ENCODE peak calls at places on chromosomes 1 and 21, in four cellular contexts. One of them, this sample, is unnamed.

GRCh38 chr21:15744926-15745325 is 15.1 kb downstream of the USP25 start:
- DNase-seq in K562: peak; percentile 23
- DNase-seq in endothelial cell of umbilical vein: no peak
- DNase-seq in IMR-90: no peak
- DNase-seq in this sample: no peak

GRCh38 chr1:221035680-221036153 is 156.5 kb downstream of the HLX start:
- DNase-seq in K562: peak; percentile 28
- DNase-seq in endothelial cell of umbilical vein: peak; percentile 84
- DNase-seq in IMR-90: peak; percentile 74
- DNase-seq in this sample: no peak

GRCh38 chr1:80248886-80249285 is 1242.4 kb upstream of the ADGRL4 start:
- DNase-seq in IMR-90: peak; percentile 29
- DNase-seq in endothelial cell of umbilical vein: no peak
- DNase-seq in K562: no peak
- DNase-seq in this sample: no peak

GRCh38 chr1:220157738-220158137 is 63.8 kb downstream of the IARS2 start:
- DNase-seq in K562: no peak
- DNase-seq in IMR-90: no peak
- DNase-seq in endothelial cell of umbilical vein: peak; percentile 34
- DNase-seq in this sample: no peak

GRCh38 chr21:25171438-25171837 is 435.8 kb downstream of the MRPL39 start:
- DNase-seq in K562: no peak
- DNase-seq in endothelial cell of umbilical vein: no peak
- DNase-seq in IMR-90: peak; percentile 15
- DNase-seq in this sample: no peak

GRCh38 chr1:161382214-161383019 is 14.7 kb upstream of the CFAP126 start:
- DNase-seq in K562: peak; percentile 33
- DNase-seq in endothelial cell of umbilical vein: peak; percentile 80
- DNase-seq in IMR-90: peak; percentile 81
- DNase-seq in this sample: peak; percentile 49

GRCh38 chr1:41280189-41281032 is 38.3 kb upstream of the SCMH1 start:
- DNase-seq in K562: no peak
- DNase-seq in IMR-90: no peak
- DNase-seq in endothelial cell of umbilical vein: no peak
- DNase-seq in this sample: no peak

GRCh38 chr1:221768444-221769066 is 26.7 kb upstream of the DUSP10 start:
- DNase-seq in K562: no peak
- DNase-seq in endothelial cell of umbilical vein: peak; percentile 32
- DNase-seq in IMR-90: no peak
- DNase-seq in this sample: no peak

GRCh38 chr1:233252436-233252835 is 43.1 kb downstream of the PCNX2 start:
- DNase-seq in K562: no peak
- DNase-seq in IMR-90: no peak
- DNase-seq in endothelial cell of umbilical vein: no peak
- DNase-seq in this sample: no peak

GRCh38 chr21:20997633-20998455 is at the start of gene NCAM2:
- DNase-seq in IMR-90: peak; percentile 76
- DNase-seq in K562: peak; percentile 75
- DNase-seq in endothelial cell of umbilical vein: peak; percentile 4
- DNase-seq in this sample: no peak

GRCh38 chr1:185337221-185337620 is 20.2 kb upstream of the IVNS1ABP start:
- DNase-seq in IMR-90: peak; percentile 39
- DNase-seq in endothelial cell of umbilical vein: no peak
- DNase-seq in K562: no peak
- DNase-seq in this sample: no peak

GRCh38 chr1:66275601-66276023 is 258.3 kb upstream of the SGIP1 start:
- DNase-seq in endothelial cell of umbilical vein: no peak
- DNase-seq in IMR-90: no peak
- DNase-seq in K562: no peak
- DNase-seq in this sample: no peak

GRCh38 chr1:1858382-1859086 is 32.4 kb downstream of the GNB1 start:
- DNase-seq in IMR-90: peak; percentile 81
- DNase-seq in endothelial cell of umbilical vein: peak; percentile 98
- DNase-seq in K562: peak; percentile 74
- DNase-seq in this sample: no peak

GRCh38 chr1:59081181-59081580 is 215.7 kb upstream of the FGGY start:
- DNase-seq in K562: no peak
- DNase-seq in endothelial cell of umbilical vein: no peak
- DNase-seq in IMR-90: no peak
- DNase-seq in this sample: no peak

GRCh38 chr1:218572046-218572445 is 226.9 kb downstream of the TGFB2 start:
- DNase-seq in IMR-90: no peak
- DNase-seq in K562: no peak
- DNase-seq in endothelial cell of umbilical vein: no peak
- DNase-seq in this sample: no peak

GRCh38 chr1:155569988-155570592 is 7.5 kb upstream of the ASH1L start:
- DNase-seq in endothelial cell of umbilical vein: no peak
- DNase-seq in IMR-90: peak; percentile 91
- DNase-seq in K562: peak; percentile 39
- DNase-seq in this sample: no peak

GRCh38 chr1:209863766-209864485 is 36.2 kb downstream of the UTP25 start:
- DNase-seq in K562: no peak
- DNase-seq in endothelial cell of umbilical vein: no peak
- DNase-seq in IMR-90: no peak
- DNase-seq in this sample: no peak

GRCh38 chr1:3673381-3674099 is 21.2 kb downstream of the TP73 start:
- DNase-seq in K562: no peak
- DNase-seq in endothelial cell of umbilical vein: no peak
- DNase-seq in IMR-90: no peak
- DNase-seq in this sample: no peak

GRCh38 chr1:230167419-230167852 is 100.4 kb downstream of the GALNT2 start:
- DNase-seq in IMR-90: peak; percentile 62
- DNase-seq in endothelial cell of umbilical vein: peak; percentile 33
- DNase-seq in K562: peak; percentile 80
- DNase-seq in this sample: peak; percentile 17

GRCh38 chr1:204653590-204654340 is 31.8 kb downstream of the LRRN2 start:
- DNase-seq in endothelial cell of umbilical vein: no peak
- DNase-seq in IMR-90: no peak
- DNase-seq in K562: no peak
- DNase-seq in this sample: no peak

GRCh38 chr1:16352842-16353535 is 709 bp upstream of the FBXO42 start:
- DNase-seq in endothelial cell of umbilical vein: no peak
- DNase-seq in IMR-90: no peak
- DNase-seq in K562: no peak
- DNase-seq in this sample: no peak

GRCh38 chr1:67589519-67590233 is 95.3 kb upstream of the GADD45A start:
- DNase-seq in IMR-90: no peak
- DNase-seq in endothelial cell of umbilical vein: peak; percentile 10
- DNase-seq in K562: peak; percentile 47
- DNase-seq in this sample: no peak

GRCh38 chr1:219092206-219092605 is 81.5 kb upstream of the LYPLAL1 start:
- DNase-seq in K562: no peak
- DNase-seq in endothelial cell of umbilical vein: no peak
- DNase-seq in IMR-90: peak; percentile 65
- DNase-seq in this sample: no peak

GRCh38 chr1:3066250-3066711 is 2.7 kb upstream of the PRDM16 start:
- DNase-seq in IMR-90: no peak
- DNase-seq in endothelial cell of umbilical vein: no peak
- DNase-seq in K562: no peak
- DNase-seq in this sample: no peak

DNA sequence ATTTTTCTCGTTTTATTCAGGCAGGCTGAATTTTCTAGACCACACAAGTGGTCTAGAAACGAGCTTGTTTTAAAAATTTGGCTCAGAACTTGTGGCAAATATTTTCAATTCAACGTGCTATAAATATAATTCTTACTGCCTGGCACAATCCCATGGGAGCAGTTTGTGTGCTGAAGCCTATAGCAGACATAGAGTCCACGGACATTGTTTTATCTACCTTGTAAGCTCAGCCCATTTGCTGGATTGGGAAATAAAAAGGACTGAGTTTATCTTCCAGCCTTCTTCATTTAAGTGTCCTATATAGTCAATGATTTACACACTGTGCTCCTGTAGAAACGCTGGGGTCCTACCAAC is 103.4 kb downstream of the ZBTB18 start:
- DNase-seq in K562: no peak
- DNase-seq in IMR-90: no peak
- DNase-seq in endothelial cell of umbilical vein: no peak
- DNase-seq in this sample: no peak
- H3K9me1 ChIP-seq in K562: no peaks in the 10 kb centered on the region
- H3K9me1 ChIP-seq in IMR-90: no peaks in the 10 kb centered on the region
- H3K9me1 ChIP-seq in endothelial cell of umbilical vein: no peaks in the 10 kb centered on the region
- H3K9me1 ChIP-seq in this sample: no peaks in the 10 kb centered on the region

DNA sequence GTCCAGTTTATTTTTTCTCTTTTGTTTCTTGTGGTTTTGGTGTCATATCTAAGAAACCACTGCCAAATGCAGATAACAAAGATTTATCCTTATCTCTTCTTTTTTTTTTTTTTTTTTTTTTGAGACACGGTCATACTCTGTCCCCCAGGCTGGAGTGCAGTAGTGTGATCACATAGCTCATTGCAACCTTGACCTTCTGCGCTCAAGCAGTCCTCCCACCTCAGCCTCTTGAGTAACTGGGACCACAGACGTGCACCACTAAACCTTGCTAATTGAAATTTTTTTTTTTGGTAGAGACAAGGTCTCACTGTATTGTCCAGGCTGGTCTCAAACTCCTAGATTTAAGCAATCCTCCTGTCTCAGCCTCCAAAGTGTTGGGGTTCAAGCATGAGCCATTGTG is 8.9 kb downstream of the SLC66A1 start:
- DNase-seq in K562: no peak
- DNase-seq in IMR-90: no peak
- DNase-seq in endothelial cell of umbilical vein: no peak
- DNase-seq in this sample: no peak
- H3K4me3 ChIP-seq in K562: no peak overlapping the region
- H3K4me3 ChIP-seq in IMR-90: no peak overlapping the region
- H3K4me3 ChIP-seq in endothelial cell of umbilical vein: no peak overlapping the region
- H3K4me3 ChIP-seq in this sample: no peak overlapping the region

GRCh38 chr1:94529416-94529815 is 12.1 kb downstream of the F3 start:
- DNase-seq in endothelial cell of umbilical vein: no peak
- DNase-seq in IMR-90: no peak
- DNase-seq in K562: no peak
- DNase-seq in this sample: no peak

GRCh38 chr1:94530373-94530878 is 11.1 kb downstream of the F3 start:
- DNase-seq in K562: no peak
- DNase-seq in IMR-90: no peak
- DNase-seq in endothelial cell of umbilical vein: no peak
- DNase-seq in this sample: no peak

GRCh38 chr1:94531664-94532063 is 9.9 kb downstream of the F3 start:
- DNase-seq in K562: no peak
- DNase-seq in IMR-90: no peak
- DNase-seq in endothelial cell of umbilical vein: no peak
- DNase-seq in this sample: no peak

GRCh38 chr1:94528826-94529225 is 12.7 kb downstream of the F3 start:
- DNase-seq in K562: no peak
- DNase-seq in IMR-90: no peak
- DNase-seq in endothelial cell of umbilical vein: no peak
- DNase-seq in this sample: no peak

DNA sequence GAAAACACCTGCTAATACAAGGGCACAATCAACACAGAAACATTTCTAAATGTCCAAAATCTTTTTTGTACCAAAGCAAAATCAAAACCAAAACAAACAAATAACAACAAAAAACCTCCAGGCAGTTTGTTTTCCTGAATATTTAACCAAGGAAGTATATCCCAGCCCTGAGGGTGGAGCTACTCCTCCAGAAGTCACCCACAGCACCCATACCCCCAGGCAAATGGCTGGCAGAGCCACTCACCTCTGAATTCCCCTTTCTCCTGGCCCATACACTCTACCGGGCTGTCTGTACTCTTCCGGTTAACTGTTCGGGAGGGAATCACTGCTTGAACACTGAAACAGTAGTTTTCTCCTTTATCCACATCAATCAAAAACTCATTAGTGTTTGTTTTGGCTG is 9.5 kb downstream of the F3 start:
- DNase-seq in K562: no peak
- DNase-seq in IMR-90: no peak
- DNase-seq in endothelial cell of umbilical vein: no peak
- DNase-seq in this sample: no peak
- H3K9me1 ChIP-seq in K562: no peaks in the 10 kb centered on the region
- H3K9me1 ChIP-seq in IMR-90: peaks cover 10% of the 10 kb centered on the region
- H3K9me1 ChIP-seq in endothelial cell of umbilical vein: no peaks in the 10 kb centered on the region
- H3K9me1 ChIP-seq in this sample: no peaks in the 10 kb centered on the region

DNA sequence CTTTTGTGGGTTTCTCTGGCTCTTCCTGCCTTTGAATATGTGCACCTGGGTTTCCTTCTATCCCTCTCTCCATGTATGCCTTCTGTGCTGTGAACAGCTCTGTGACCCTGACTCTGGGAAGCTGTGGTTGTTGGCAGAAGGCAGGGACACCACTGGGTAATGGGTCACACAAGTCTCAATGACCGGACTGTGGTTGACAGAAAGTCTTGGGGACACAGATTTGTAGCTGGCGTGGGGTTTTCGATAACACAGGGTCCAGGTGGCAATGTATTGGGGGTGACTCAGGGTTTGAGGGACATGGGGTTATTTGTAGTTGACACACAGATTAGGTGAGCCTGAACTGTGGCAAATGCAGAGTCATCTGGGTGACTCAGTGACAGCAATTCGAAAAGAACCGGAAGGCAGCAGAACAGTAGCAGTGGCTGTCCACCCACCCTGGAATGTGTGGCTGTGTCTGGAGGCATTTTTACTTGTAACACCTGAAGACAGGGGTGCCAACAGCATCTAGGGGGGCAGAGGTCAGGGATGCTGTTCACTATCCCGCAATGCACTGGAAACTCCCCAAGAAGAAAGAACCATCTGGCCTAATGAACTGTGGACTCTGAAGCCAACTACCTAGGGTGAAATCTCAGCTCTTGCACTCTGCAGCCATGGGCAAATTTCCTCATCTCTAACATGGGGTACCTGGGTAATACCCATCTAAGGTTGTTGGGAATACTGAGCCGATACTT is 13.0 kb upstream of the SLC6A9 start:
- DNase-seq in K562: peak; percentile 67
- DNase-seq in IMR-90: no peak
- DNase-seq in endothelial cell of umbilical vein: no peak
- DNase-seq in this sample: no peak
- H3K4me3 ChIP-seq in K562: no peak overlapping the region
- H3K4me3 ChIP-seq in IMR-90: no peak overlapping the region
- H3K4me3 ChIP-seq in endothelial cell of umbilical vein: no peak overlapping the region
- H3K4me3 ChIP-seq in this sample: no peak overlapping the region